ENCODE peak calls at places on chromosomes 6 and 20, in eight cellular contexts. J is heart left ventricle; C is neural crest cell; X is anterior cingulate cortex; O is AG09319; A is CD8-positive, alpha-beta memory T cell; I is lung microvascular endothelial cell; F is RPMI7951. K is an unnamed sample.

GRCh38 chr6:157912326-157912725 is 69.3 kb upstream of the SYNJ2 start:
- DNase-seq in A (no peak), C (no peak), J (no peak), F (peak; percentile 79), O (peak; percentile 39), I (peak; percentile 48), X (no peak), K (no peak)

GRCh38 chr20:55777641-55778040 is 227.7 kb downstream of the CBLN4 start:
- DNase-seq in O (no peak), C (no peak), J (no peak), X (no peak), A (no peak), F (no peak), I (no peak), K (no peak)

GRCh38 chr6:82862543-82862942 is 203.1 kb downstream of the UBE3D start:
- DNase-seq in J (no peak), C (no peak), O (no peak), X (no peak), I (peak; percentile 16), F (peak; percentile 80), A (no peak), K (no peak)

GRCh38 chr20:58895099-58895795 is 42.7 kb downstream of the GNAS start:
- DNase-seq in J (no peak), F (no peak), C (no peak), X (no peak), O (no peak), I (no peak), A (no peak), K (no peak)

GRCh38 chr20:60872224-60872623 is 379.8 kb upstream of the CDH4 start:
- DNase-seq in J (peak; percentile 49), F (no peak), I (no peak), A (no peak), C (no peak), O (no peak), X (no peak), K (no peak)

GRCh38 chr6:142810952-142811514 is 133.9 kb downstream of the HIVEP2 start:
- DNase-seq in J (no peak), I (no peak), X (no peak), F (peak; percentile 11), C (no peak), O (peak; percentile 36), A (no peak), K (no peak)

GRCh38 chr6:2127484-2127911 is 117.9 kb downstream of the GMDS start:
- DNase-seq in X (no peak), F (no peak), I (peak; percentile 79), O (no peak), A (peak; percentile 21), C (no peak), J (peak; percentile 61), K (peak; percentile 3)

GRCh38 chr20:18672826-18673225 is 85.0 kb downstream of the DTD1 start:
- DNase-seq in J (no peak), I (no peak), C (no peak), X (no peak), A (no peak), F (no peak), O (no peak), K (no peak)

GRCh38 chr6:6942826-6943225 is 164.9 kb upstream of the RREB1 start:
- DNase-seq in X (no peak), J (peak; percentile 82), I (no peak), A (no peak), O (no peak), F (no peak), C (no peak), K (no peak)

GRCh38 chr20:35663813-35664543 is 722 bp downstream of the CPNE1 start:
- DNase-seq in A (peak; percentile 75), C (peak; percentile 12), F (peak; percentile 21), I (peak; percentile 39), O (no peak), X (no peak), J (peak; percentile 33), K (peak; percentile 41)

GRCh38 chr6:11750682-11751081 is 27.9 kb downstream of the ADTRP start:
- DNase-seq in A (no peak), O (no peak), J (no peak), F (no peak), I (no peak), X (no peak), C (no peak), K (no peak)

GRCh38 chr6:131955192-131955591 is 4.0 kb upstream of the CCN2 start:
- DNase-seq in A (no peak), C (no peak), O (no peak), X (no peak), F (no peak), J (no peak), I (no peak), K (no peak)

GRCh38 chr20:25073544-25073943 is 8.4 kb downstream of the VSX1 start:
- DNase-seq in A (no peak), F (no peak), J (peak; percentile 6), O (no peak), C (no peak), I (no peak), X (no peak), K (no peak)

GRCh38 chr6:21595951-21596378 is 2.4 kb downstream of the SOX4 start:
- DNase-seq in F (no peak), A (no peak), X (no peak), O (no peak), C (peak; percentile 17), I (no peak), J (peak; percentile 37), K (no peak)

GRCh38 chr20:36261389-36262105 is 25.3 kb downstream of the AAR2 start:
- DNase-seq in J (no peak), C (no peak), I (no peak), F (no peak), X (no peak), A (no peak), O (no peak), K (no peak)

GRCh38 chr20:37276494-37277252 is 12.8 kb upstream of the MANBAL start:
- DNase-seq in J (peak; percentile 61), O (peak; percentile 78), I (peak; percentile 79), C (no peak), F (peak; percentile 80), X (no peak), A (no peak), K (no peak)

GRCh38 chr6:16800942-16801341 is 39.7 kb upstream of the ATXN1 start:
- DNase-seq in X (no peak), C (no peak), A (no peak), I (no peak), J (peak; percentile 44), O (no peak), F (peak; percentile 60), K (no peak)

GRCh38 chr20:3082306-3082951 is 2.1 kb downstream of the AVP start:
- DNase-seq in J (no peak), O (no peak), F (no peak), X (no peak), I (no peak), C (no peak), A (no peak), K (no peak)

GRCh38 chr6:19896580-19897010 is 59.4 kb downstream of the ID4 start:
- DNase-seq in C (no peak), F (peak; percentile 61), O (no peak), X (no peak), I (no peak), J (no peak), A (no peak), K (no peak)

GRCh38 chr6:137417411-137417810 is 76.8 kb downstream of the OLIG3 start:
- DNase-seq in I (no peak), J (no peak), X (no peak), O (no peak), C (no peak), F (no peak), A (no peak), K (no peak)

GRCh38 chr6:167162591-167162990 is 4.8 kb upstream of the GPR31 start:
- DNase-seq in C (no peak), J (no peak), A (no peak), I (no peak), O (no peak), X (no peak), F (no peak), K (no peak)

GRCh38 chr20:43904778-43905177 is 9.9 kb upstream of the TOX2 start:
- DNase-seq in C (no peak), O (no peak), I (no peak), J (no peak), A (no peak), X (no peak), F (no peak), K (no peak)

GRCh38 chr6:13874191-13874549 is 50.6 kb upstream of the RNF182 start:
- DNase-seq in I (no peak), J (no peak), X (no peak), F (no peak), C (no peak), A (no peak), O (no peak), K (no peak)